ENCODE peak calls at places on chromosomes 6 and 20, in eight cellular contexts. O is upper lobe of left lung, Q is BJ, X is Panc1, W is colonic mucosa, T is MM.1S, G is left lung, U is fibroblast of lung. F is an unnamed sample.

GRCh38 chr6:75207211-75207984 is 1.5 kb upstream of the COL12A1 start:
- DNase-seq in X (no peak), O (no peak), U (peak), Q (no peak), G (peak), T (no peak), W (no peak), F (no peak)

GRCh38 chr20:58048096-58048702 is 180.3 kb downstream of the ANKRD60 start:
- DNase-seq in O (no peak), W (no peak), U (peak), X (no peak), G (no peak), T (peak), Q (no peak), F (peak)

GRCh38 chr6:19333936-19334335 is 503.2 kb upstream of the ID4 start:
- DNase-seq in T (no peak), X (peak), G (no peak), W (no peak), U (peak), Q (no peak), O (no peak), F (no peak)

GRCh38 chr6:21873562-21873961 is 280.0 kb downstream of the SOX4 start:
- DNase-seq in U (peak), W (peak), Q (peak), O (no peak), T (no peak), X (no peak), G (no peak), F (no peak)

GRCh38 chr6:46118836-46119235 is 11.0 kb upstream of the ENPP4 start:
- DNase-seq in U (no peak), O (no peak), T (no peak), G (no peak), X (no peak), Q (no peak), W (no peak), F (no peak)

GRCh38 chr20:40651121-40651520 is 37.9 kb downstream of the MAFB start:
- DNase-seq in U (peak), X (no peak), G (no peak), Q (no peak), O (no peak), W (no peak), T (no peak), F (no peak)

GRCh38 chr6:159939591-159940016 is 29.3 kb upstream of the IGF2R start:
- DNase-seq in W (no peak), T (no peak), X (no peak), G (no peak), O (no peak), U (peak), Q (no peak), F (no peak)

GRCh38 chr20:3771552-3772058 is 4.1 kb upstream of the ADISSP start:
- DNase-seq in U (no peak), Q (no peak), X (no peak), G (no peak), W (no peak), T (no peak), O (no peak), F (no peak)

GRCh38 chr6:18265099-18265372 is 706 bp upstream of the DEK start:
- DNase-seq in Q (no peak), U (no peak), O (no peak), X (no peak), T (no peak), G (no peak), W (no peak), F (no peak)

GRCh38 chr6:43276180-43277082 is 21.6 kb upstream of the SLC22A7 start:
- DNase-seq in Q (no peak), W (peak), U (no peak), O (no peak), T (no peak), X (no peak), G (no peak), F (no peak)

GRCh38 chr20:1993986-1994385 is at the start of gene PDYN:
- DNase-seq in T (no peak), Q (no peak), X (no peak), U (no peak), G (no peak), O (no peak), W (no peak), F (no peak)

GRCh38 chr6:125947581-125947980 is 9.0 kb upstream of the HINT3 start:
- DNase-seq in Q (no peak), W (no peak), X (no peak), O (peak), U (peak), G (peak), T (no peak), F (no peak)

GRCh38 chr6:106534564-106534982 is 94.7 kb downstream of the RTN4IP1 start:
- DNase-seq in Q (no peak), T (no peak), W (no peak), O (no peak), X (no peak), U (peak), G (no peak), F (no peak)

GRCh38 chr6:154410619-154411044 is 54.0 kb upstream of the IPCEF1 start:
- DNase-seq in T (no peak), W (no peak), U (peak), Q (peak), O (no peak), G (peak), X (peak), F (no peak)

GRCh38 chr6:100447900-100448700 is 16.6 kb downstream of the SIM1 start:
- DNase-seq in G (no peak), O (no peak), U (no peak), T (no peak), X (no peak), Q (no peak), W (no peak), F (no peak)

GRCh38 chr20:7399575-7399974 is 540.7 kb downstream of the HAO1 start:
- DNase-seq in O (no peak), W (no peak), X (no peak), G (no peak), T (no peak), Q (no peak), U (no peak), F (no peak)

GRCh38 chr6:136921521-136921935 is 573 bp upstream of the SLC35D3 start:
- DNase-seq in O (no peak), T (no peak), W (no peak), X (no peak), U (no peak), Q (no peak), G (no peak), F (peak)

GRCh38 chr20:17680836-17681740 is 954 bp downstream of the RRBP1 start:
- DNase-seq in W (peak), Q (no peak), X (no peak), G (peak), O (peak), U (peak), T (peak), F (peak)

GRCh38 chr6:46848684-46849360 is 55.6 kb downstream of the MEP1A start:
- DNase-seq in U (peak), X (peak), W (peak), T (peak), G (peak), Q (peak), O (peak), F (peak)

GRCh38 chr6:11586574-11586973 is 49.0 kb downstream of the TMEM170B start:
- DNase-seq in X (no peak), O (no peak), Q (peak), G (no peak), T (no peak), U (peak), W (no peak), F (no peak)

GRCh38 chr6:34066284-34066571 is 79.7 kb downstream of the GRM4 start:
- DNase-seq in U (no peak), G (no peak), X (no peak), T (no peak), W (no peak), Q (no peak), O (no peak), F (no peak)

GRCh38 chr20:35673884-35674283 is 9.2 kb upstream of the CPNE1 start:
- DNase-seq in T (no peak), Q (no peak), G (no peak), W (no peak), O (no peak), X (no peak), U (no peak), F (no peak)

GRCh38 chr6:27143474-27144026 is 104.0 kb upstream of the PRSS16 start:
- DNase-seq in G (no peak), Q (no peak), U (no peak), X (no peak), T (no peak), W (no peak), O (no peak), F (no peak)

GRCh38 chr6:75611011-75611701 is 9.5 kb downstream of the SENP6 start:
- DNase-seq in U (peak), O (no peak), W (no peak), G (no peak), X (no peak), Q (no peak), T (no peak), F (no peak)

GRCh38 chr6:128438311-128438916 is 82.0 kb downstream of the PTPRK start:
- DNase-seq in T (no peak), G (no peak), X (no peak), Q (no peak), O (no peak), U (peak), W (no peak), F (peak)

GRCh38 chr6:111238464-111239119 is 151.3 kb downstream of the SLC16A10 start:
- DNase-seq in X (no peak), Q (no peak), U (peak), O (peak), G (peak), W (no peak), T (no peak), F (no peak)

GRCh38 chr6:121857551-121857950 is 422.1 kb downstream of the GJA1 start:
- DNase-seq in O (no peak), U (no peak), X (no peak), G (no peak), T (no peak), Q (no peak), W (no peak), F (no peak)

GRCh38 chr6:56433119-56433518 is 185.7 kb upstream of the COL21A1 start:
- DNase-seq in X (no peak), O (no peak), U (no peak), T (no peak), G (no peak), Q (no peak), W (no peak), F (no peak)

GRCh38 chr6:160275511-160276003 is 16.9 kb upstream of the SLC22A2 start:
- DNase-seq in O (no peak), X (no peak), Q (no peak), G (no peak), T (no peak), U (no peak), W (no peak), F (no peak)

GRCh38 chr20:40457404-40457803 is 231.6 kb downstream of the MAFB start:
- DNase-seq in O (no peak), Q (no peak), W (no peak), G (no peak), U (no peak), X (no peak), T (no peak), F (no peak)

GRCh38 chr6:93886416-93886815 is 467.1 kb upstream of the EPHA7 start:
- DNase-seq in T (no peak), G (no peak), O (no peak), U (no peak), W (no peak), X (no peak), Q (no peak), F (no peak)

GRCh38 chr6:154653385-154653784 is 79.8 kb upstream of the SCAF8 start:
- DNase-seq in O (no peak), W (no peak), G (no peak), X (no peak), Q (no peak), T (no peak), U (peak), F (no peak)

GRCh38 chr6:74741608-74742007 is 464.2 kb downstream of the COL12A1 start:
- DNase-seq in O (no peak), G (no peak), X (no peak), W (no peak), T (no peak), U (no peak), Q (no peak), F (no peak)

GRCh38 chr20:19078448-19079373 is 133.7 kb upstream of the SLC24A3 start:
- DNase-seq in G (no peak), X (no peak), Q (no peak), U (no peak), O (no peak), T (no peak), W (no peak), F (no peak)

GRCh38 chr20:4305091-4305490 is 289.7 kb upstream of the RNF24 start:
- DNase-seq in U (no peak), T (no peak), G (no peak), Q (no peak), O (no peak), W (no peak), X (no peak), F (no peak)

GRCh38 chr6:52418606-52419005 is 1.5 kb upstream of the EFHC1 start:
- DNase-seq in W (no peak), O (no peak), U (no peak), G (no peak), X (no peak), T (no peak), Q (no peak), F (no peak)

GRCh38 chr6:111711476-111711875 is 105.8 kb upstream of the TRAF3IP2 start:
- DNase-seq in Q (no peak), X (no peak), U (no peak), G (no peak), O (no peak), W (peak), T (no peak), F (peak)

GRCh38 chr20:50798650-50799049 is 3.8 kb downstream of the BCAS4 start:
- DNase-seq in O (no peak), T (no peak), X (no peak), W (no peak), U (peak), G (no peak), Q (no peak), F (no peak)

GRCh38 chr20:50794181-50794845 is 548 bp upstream of the BCAS4 start:
- DNase-seq in U (no peak), X (no peak), G (no peak), Q (no peak), T (no peak), O (no peak), W (no peak), F (no peak)

GRCh38 chr20:50794846-50795634 is at the start of gene BCAS4:
- DNase-seq in T (peak), X (no peak), W (peak), O (peak), Q (peak), G (peak), U (peak), F (peak)

GRCh38 chr20:50799176-50799889 is 4.5 kb downstream of the BCAS4 start:
- DNase-seq in G (no peak), W (no peak), Q (no peak), O (no peak), U (no peak), T (no peak), X (no peak), F (no peak)

DNA sequence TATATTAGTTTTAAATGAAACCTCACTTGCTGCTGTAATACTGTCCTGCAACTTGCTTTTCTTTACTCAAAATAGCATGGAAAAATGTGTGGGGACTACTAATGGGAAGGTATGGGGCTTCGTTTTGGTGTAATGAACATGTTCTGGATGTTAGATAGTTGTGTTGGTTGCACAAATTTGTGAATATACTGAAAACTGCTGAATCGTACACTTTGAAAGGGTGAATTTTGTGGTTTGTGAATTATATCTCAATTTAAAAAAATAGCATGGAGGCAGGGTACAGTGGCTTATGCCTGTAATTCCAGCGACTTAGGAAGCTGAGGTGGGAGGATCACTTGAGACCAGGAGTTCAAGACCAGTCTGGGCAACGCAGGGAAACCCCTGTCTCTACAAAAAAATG is 2.3 kb downstream of the BCAS4 start:
- DNase-seq in T (no peak), W (no peak), G (no peak), Q (no peak), U (no peak), X (no peak), O (no peak), F (no peak)
- H3K4me3 ChIP-seq in T (no peak), W (no peak), G (no peak), Q (no peak), U (no peak), X (no peak), O (no peak), F (no peak)

GRCh38 chr6:3128381-3129108 is 10.0 kb downstream of the BPHL start:
- DNase-seq in W (no peak), G (no peak), O (no peak), T (no peak), Q (no peak), U (no peak), X (no peak), F (no peak)
- H3K4me3 ChIP-seq in W (no peak), G (no peak), O (no peak), T (no peak), Q (no peak), U (no peak), X (no peak), F (no peak)

GRCh38 chr6:38774933-38775707 is 60.0 kb downstream of the DNAH8 start:
- DNase-seq in Q (no peak), O (no peak), G (no peak), T (no peak), X (no peak), U (no peak), W (no peak), F (no peak)
- H3K4me3 ChIP-seq in Q (no peak), O (no peak), G (no peak), T (no peak), X (no peak), U (no peak), W (no peak), F (no peak)

GRCh38 chr6:50381106-50381415 is 331.3 kb upstream of the DEFB112 start:
- DNase-seq in T (no peak), W (no peak), G (no peak), Q (no peak), U (no peak), O (no peak), X (no peak), F (peak)
- H3K4me3 ChIP-seq in T (no peak), W (no peak), G (no peak), Q (no peak), U (no peak), O (no peak), X (peak), F (no peak)

DNA sequence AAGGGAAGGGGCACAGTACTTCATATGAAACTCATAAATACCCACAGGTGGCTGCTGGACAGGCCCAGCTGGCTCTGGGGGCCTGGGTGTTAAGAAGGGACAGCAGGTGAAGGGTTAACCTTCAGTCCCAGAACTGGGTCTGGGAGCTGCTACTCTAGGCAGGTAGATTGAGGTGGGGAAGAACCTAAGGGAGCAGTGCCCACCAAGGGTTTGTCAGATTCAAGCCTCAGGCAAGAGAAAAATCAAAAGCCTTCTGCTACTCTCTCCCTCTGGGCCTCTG is 5.6 kb downstream of the RPL10A start:
- DNase-seq in U (no peak), Q (no peak), X (no peak), G (no peak), W (no peak), T (no peak), O (no peak), F (no peak)
- H3K4me3 ChIP-seq in U (no peak), Q (no peak), X (no peak), G (no peak), W (no peak), T (no peak), O (no peak), F (no peak)

F was measured in BE2C.